ENCODE peak calls at places on chromosome 13, in six cellular contexts. X is H1, O is A549, V is transverse colon, E is SK-N-SH, R is stomach. C is an unnamed sample. For H3K4me1, the result is how much of the 10 kb centered on the place peaks cover.

GRCh38 chr13:39818953-39819352 is 163.5 kb downstream of the COG6 start:
- DNase-seq in X (no peak), O (no peak), V (no peak), E (no peak), R (no peak), C (no peak)

GRCh38 chr13:37561031-37561430 is 37.5 kb downstream of the POSTN start:
- DNase-seq in X (no peak), O (no peak), V (no peak), E (no peak), R (no peak), C (no peak)

GRCh38 chr13:49421391-49421790 is 22.5 kb downstream of the CAB39L start:
- DNase-seq in X (peak), O (no peak), V (peak), E (no peak), R (no peak), C (no peak)

GRCh38 chr13:37602743-37603381 is 4.3 kb upstream of the POSTN start:
- DNase-seq in X (no peak), O (no peak), V (no peak), E (peak), R (no peak), C (no peak)

GRCh38 chr13:113741101-113741731 is 17.8 kb upstream of the TMEM255B start:
- DNase-seq in X (no peak), O (no peak), V (no peak), E (no peak), R (no peak), C (no peak)

GRCh38 chr13:93765056-93765455 is 538.4 kb downstream of the GPC6 start:
- DNase-seq in X (no peak), O (no peak), V (no peak), E (no peak), R (no peak), C (no peak)

GRCh38 chr13:113551081-113552000 is 33.2 kb upstream of the TFDP1 start:
- DNase-seq in X (peak), O (no peak), V (peak), E (peak), R (peak), C (no peak)

GRCh38 chr13:75762066-75762937 is 126.2 kb downstream of the LMO7 start:
- DNase-seq in X (no peak), O (no peak), V (no peak), E (no peak), R (peak), C (no peak)

GRCh38 chr13:58712191-58712590 is 1080.6 kb downstream of the PCDH17 start:
- DNase-seq in X (peak), O (no peak), V (no peak), E (no peak), R (no peak), C (no peak)

GRCh38 chr13:44267966-44268365 is 105.7 kb upstream of the SERP2 start:
- DNase-seq in X (no peak), O (no peak), V (no peak), E (no peak), R (no peak), C (no peak)

GRCh38 chr13:21691928-21692327 is 21.1 kb downstream of the FGF9 start:
- DNase-seq in X (no peak), O (no peak), V (no peak), E (no peak), R (no peak), C (no peak)

GRCh38 chr13:29136341-29136740 is 316.2 kb downstream of the MTUS2 start:
- DNase-seq in X (no peak), O (no peak), V (no peak), E (no peak), R (no peak), C (no peak)

GRCh38 chr13:44142911-44143665 is 230.5 kb upstream of the SERP2 start:
- DNase-seq in X (no peak), O (peak), V (no peak), E (no peak), R (no peak), C (no peak)

GRCh38 chr13:106367361-106367781 is 168.1 kb downstream of the EFNB2 start:
- DNase-seq in X (no peak), O (no peak), V (no peak), E (no peak), R (no peak), C (no peak)

GRCh38 chr13:28866932-28867331 is 46.8 kb downstream of the MTUS2 start:
- DNase-seq in X (no peak), O (no peak), V (no peak), E (no peak), R (no peak), C (no peak)

GRCh38 chr13:39957868-39958676 is 302.6 kb downstream of the COG6 start:
- DNase-seq in X (no peak), O (no peak), V (no peak), E (no peak), R (no peak), C (no peak)

GRCh38 chr13:47334173-47334572 is 437.3 kb upstream of the HTR2A start:
- DNase-seq in X (no peak), O (no peak), V (no peak), E (no peak), R (no peak), C (no peak)

GRCh38 chr13:38868870-38869269 is 121.8 kb downstream of the STOML3 start:
- DNase-seq in X (no peak), O (no peak), V (no peak), E (no peak), R (no peak), C (no peak)

GRCh38 chr13:55013051-55013450 is 1984.4 kb downstream of the OLFM4 start:
- DNase-seq in X (no peak), O (no peak), V (no peak), E (no peak), R (no peak), C (no peak)

GRCh38 chr13:102440259-102440936 is 38.5 kb upstream of the FGF14 start:
- DNase-seq in X (no peak), O (no peak), V (peak), E (no peak), R (peak), C (no peak)

GRCh38 chr13:36778083-36778671 is 40.8 kb upstream of the RFXAP start:
- DNase-seq in X (peak), O (no peak), V (no peak), E (no peak), R (no peak), C (no peak)

GRCh38 chr13:47661076-47661475 is 340.0 kb downstream of the SUCLA2 start:
- DNase-seq in X (no peak), O (no peak), V (no peak), E (no peak), R (no peak), C (no peak)

GRCh38 chr13:51636349-51636890 is 52.2 kb downstream of the WDFY2 start:
- DNase-seq in X (no peak), O (no peak), V (no peak), E (no peak), R (peak), C (no peak)

GRCh38 chr13:97280478-97280877 is 58.3 kb downstream of the MBNL2 start:
- DNase-seq in X (no peak), O (no peak), V (no peak), E (peak), R (no peak), C (no peak)

GRCh38 chr13:97278395-97279078 is 56.4 kb downstream of the MBNL2 start:
- DNase-seq in X (no peak), O (no peak), V (no peak), E (no peak), R (no peak), C (no peak)

GRCh38 chr13:97279079-97279411 is 56.9 kb downstream of the MBNL2 start:
- DNase-seq in X (no peak), O (no peak), V (no peak), E (no peak), R (no peak), C (no peak)

GRCh38 chr13:97281028-97281427 is 58.9 kb downstream of the MBNL2 start:
- DNase-seq in X (no peak), O (no peak), V (no peak), E (no peak), R (no peak), C (no peak)

GRCh38 chr13:97279913-97280312 is 57.8 kb downstream of the MBNL2 start:
- DNase-seq in X (no peak), O (no peak), V (no peak), E (no peak), R (no peak), C (no peak)
- H3K4me1 ChIP-seq in X (under half), O (half or more), V (half or more), E (half or more), R (under half), C (half or more)

GRCh38 chr13:74024856-74025255 is 109.3 kb downstream of the KLF12 start:
- DNase-seq in X (no peak), O (no peak), V (no peak), E (no peak), R (no peak), C (no peak)

GRCh38 chr13:74017301-74018092 is 116.7 kb downstream of the KLF12 start:
- DNase-seq in X (no peak), O (no peak), V (no peak), E (peak), R (no peak), C (no peak)

GRCh38 chr13:74025369-74025768 is 108.8 kb downstream of the KLF12 start:
- DNase-seq in X (no peak), O (no peak), V (no peak), E (no peak), R (no peak), C (no peak)

GRCh38 chr13:74024314-74024713 is 109.9 kb downstream of the KLF12 start:
- DNase-seq in X (no peak), O (no peak), V (no peak), E (no peak), R (peak), C (no peak)

GRCh38 chr13:74021507-74021906 is 112.7 kb downstream of the KLF12 start:
- DNase-seq in X (no peak), O (no peak), V (peak), E (no peak), R (no peak), C (no peak)
- TF ChIP-seq CTCF in X (no peak), O (no peak), V (no peak), E (no peak), R (no peak), C (no peak)

DNA sequence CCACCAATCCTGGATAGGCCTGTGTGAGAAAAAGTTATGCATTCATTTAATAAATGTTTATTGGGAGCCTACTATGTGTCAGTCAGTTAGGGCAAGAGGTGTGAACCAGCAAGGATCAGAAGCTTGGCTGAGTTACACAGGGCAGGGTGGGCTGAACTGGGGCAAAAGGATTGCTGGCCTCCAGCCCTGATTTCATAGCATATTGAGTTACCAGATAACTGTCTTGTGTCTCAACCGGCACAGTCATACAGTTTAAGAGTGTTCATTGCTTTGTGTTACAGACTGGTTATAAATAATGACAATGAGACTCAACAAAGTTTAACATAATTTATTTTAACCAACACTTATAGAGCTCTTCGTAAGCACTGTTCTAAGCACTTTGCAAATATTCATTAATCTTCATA is 253.8 kb downstream of the DLEU7 start:
- DNase-seq in X (no peak), O (no peak), V (no peak), E (no peak), R (no peak), C (no peak)
- TF ChIP-seq EP300 in X (no peak), O (no peak), V (no peak), E (no peak), R (no peak), C (no peak)

GRCh38 chr13:30172593-30173300 is 134.6 kb downstream of the KATNAL1 start:
- DNase-seq in X (no peak), O (no peak), V (no peak), E (no peak), R (no peak), C (no peak)
- H3K4me1 ChIP-seq in X (under half), O (under half), V (under half), E (under half), R (under half), C (under half)

GRCh38 chr13:25046274-25046984 is 49.5 kb upstream of the PABPC3 start:
- DNase-seq in X (no peak), O (no peak), V (no peak), E (peak), R (no peak), C (no peak)
- TF ChIP-seq CTCF in X (no peak), O (no peak), V (no peak), E (no peak), R (no peak), C (no peak)

GRCh38 chr13:77729502-77730221 is 32.2 kb downstream of the SLAIN1 start:
- DNase-seq in X (no peak), O (no peak), V (no peak), E (no peak), R (no peak), C (no peak)
- TF ChIP-seq EP300 in X (no peak), O (no peak), V (no peak), E (no peak), R (no peak), C (no peak)